ENCODE peak calls at places on chromosomes 7 and 10, in ten cellular contexts. Y is stomach; U is heart left ventricle; R is fibroblast of the aortic adventitia; A is MCF 10A; W is breast epithelium; B is stimulated activated CD8-positive, alpha-beta memory T cell treated with anti-CD3 and anti-CD28 coated beads, Interleukin-2, amount 100 ng/mL, for 48 hours; M is nephron progenitor cell; D is left ventricle myocardium superior; F is amygdala. V is an unnamed sample.

GRCh38 chr10:554182-554848 is 135.2 kb downstream of the DIP2C start:
- DNase-seq in Y (no peak), U (no peak), R (peak; percentile 47), A (no peak), W (no peak), B (no peak), M (no peak), D (no peak), F (no peak), V (no peak)

GRCh38 chr7:134892002-134892693 is 94.2 kb upstream of the AGBL3 start:
- DNase-seq in Y (no peak), U (no peak), R (peak; percentile 93), A (no peak), W (no peak), B (no peak), M (no peak), D (no peak), F (no peak), V (no peak)

GRCh38 chr10:96840841-96841518 is 8.9 kb downstream of the LCOR start:
- DNase-seq in Y (no peak), U (no peak), R (no peak), A (peak; percentile 86), W (no peak), B (no peak), M (no peak), D (no peak), F (no peak), V (no peak)

GRCh38 chr10:116708386-116708785 is 34.0 kb downstream of the HSPA12A start:
- DNase-seq in Y (no peak), U (no peak), R (peak; percentile 80), A (no peak), W (no peak), B (no peak), M (no peak), D (no peak), F (no peak), V (no peak)

GRCh38 chr10:13718820-13719219 is 132.1 kb downstream of the PRPF18 start:
- DNase-seq in Y (no peak), U (no peak), R (no peak), A (no peak), W (no peak), B (no peak), M (no peak), D (no peak), F (no peak), V (no peak)

GRCh38 chr10:116155191-116155590 is 117.8 kb downstream of the GFRA1 start:
- DNase-seq in Y (no peak), U (no peak), R (no peak), A (no peak), W (no peak), B (no peak), M (no peak), D (no peak), F (no peak), V (no peak)

GRCh38 chr7:30879139-30880089 is 32.2 kb upstream of the AQP1 start:
- DNase-seq in Y (no peak), U (no peak), R (no peak), A (no peak), W (no peak), B (no peak), M (no peak), D (no peak), F (no peak), V (no peak)

GRCh38 chr7:137753067-137753466 is 93.7 kb downstream of the DGKI start:
- DNase-seq in Y (no peak), U (no peak), R (no peak), A (no peak), W (no peak), B (no peak), M (no peak), D (no peak), F (no peak), V (no peak)

GRCh38 chr10:102661614-102662133 is 17.4 kb downstream of the TRIM8 start:
- DNase-seq in Y (no peak), U (no peak), R (no peak), A (no peak), W (no peak), B (no peak), M (no peak), D (no peak), F (no peak), V (peak; percentile 10)

GRCh38 chr10:97007417-97007816 is 175.3 kb downstream of the LCOR start:
- DNase-seq in Y (no peak), U (no peak), R (no peak), A (no peak), W (no peak), B (no peak), M (no peak), D (no peak), F (no peak), V (no peak)

GRCh38 chr7:100367676-100368613 is 5.3 kb upstream of the PILRA start:
- DNase-seq in Y (no peak), U (peak; percentile 43), R (no peak), A (no peak), W (no peak), B (no peak), M (no peak), D (no peak), F (no peak), V (no peak)

GRCh38 chr7:77553123-77553522 is 16.0 kb downstream of the PTPN12 start:
- DNase-seq in Y (no peak), U (no peak), R (no peak), A (no peak), W (no peak), B (no peak), M (no peak), D (no peak), F (no peak), V (no peak)

GRCh38 chr10:97210576-97210975 is 24.8 kb upstream of the SLIT1 start:
- DNase-seq in Y (peak; percentile 72), U (no peak), R (peak; percentile 78), A (peak; percentile 79), W (peak; percentile 71), B (peak; percentile 40), M (peak; percentile 86), D (peak; percentile 70), F (peak; percentile 39), V (peak; percentile 70)

GRCh38 chr10:100391163-100392002 is 44.4 kb downstream of the SCD start:
- DNase-seq in Y (no peak), U (no peak), R (no peak), A (no peak), W (no peak), B (no peak), M (no peak), D (no peak), F (no peak), V (no peak)

GRCh38 chr7:42214063-42214679 is 22.8 kb downstream of the GLI3 start:
- DNase-seq in Y (no peak), U (no peak), R (no peak), A (no peak), W (no peak), B (no peak), M (no peak), D (no peak), F (no peak), V (no peak)

GRCh38 chr10:36559412-36559811 is 566.0 kb upstream of the ANKRD30A start:
- DNase-seq in Y (no peak), U (no peak), R (no peak), A (no peak), W (no peak), B (no peak), M (no peak), D (no peak), F (no peak), V (no peak)

GRCh38 chr10:122461367-122461728 is at the start of gene HTRA1:
- DNase-seq in Y (peak; percentile 56), U (peak; percentile 90), R (peak; percentile 64), A (peak; percentile 78), W (peak; percentile 61), B (no peak), M (peak; percentile 83), D (peak; percentile 91), F (peak; percentile 85), V (peak; percentile 95)

GRCh38 chr10:14450041-14450491 is 119.3 kb upstream of the FRMD4A start:
- DNase-seq in Y (peak; percentile 30), U (peak; percentile 78), R (peak; percentile 23), A (no peak), W (no peak), B (no peak), M (no peak), D (peak; percentile 73), F (no peak), V (no peak)

GRCh38 chr7:132500727-132501410 is 75.4 kb downstream of the PLXNA4 start:
- DNase-seq in Y (peak; percentile 80), U (no peak), R (peak; percentile 94), A (peak; percentile 29), W (no peak), B (no peak), M (no peak), D (peak; percentile 74), F (no peak), V (no peak)

GRCh38 chr7:157983442-157984137 is 604.0 kb downstream of the PTPRN2 start:
- DNase-seq in Y (no peak), U (peak; percentile 58), R (no peak), A (no peak), W (no peak), B (no peak), M (no peak), D (no peak), F (no peak), V (no peak)

GRCh38 chr10:76352300-76352699 is 920.9 kb downstream of the LRMDA start:
- DNase-seq in Y (no peak), U (no peak), R (peak; percentile 77), A (peak; percentile 94), W (no peak), B (no peak), M (no peak), D (no peak), F (no peak), V (no peak)

GRCh38 chr10:72697711-72698110 is 5.8 kb downstream of the MCU start:
- DNase-seq in Y (no peak), U (no peak), R (peak; percentile 53), A (no peak), W (no peak), B (no peak), M (no peak), D (no peak), F (no peak), V (no peak)

GRCh38 chr7:29282819-29283414 is 88.3 kb downstream of the CHN2 start:
- DNase-seq in Y (no peak), U (no peak), R (no peak), A (no peak), W (no peak), B (no peak), M (no peak), D (no peak), F (no peak), V (no peak)

GRCh38 chr7:18886801-18887200 is 230.6 kb downstream of the TWIST1 start:
- DNase-seq in Y (no peak), U (no peak), R (no peak), A (no peak), W (no peak), B (no peak), M (no peak), D (no peak), F (no peak), V (no peak)

V was measured in upper lobe of left lung.